ENCODE peak calls at places on chromosomes 5 and 9, in nine cellular contexts. G is CD8-positive, alpha-beta memory T cell; Z is A549; C is sigmoid colon; V is cardiac muscle cell; P is HCT116; L is fibroblast of lung; N is IMR-90; Y is lung. D is an unnamed sample.

GRCh38 chr5:93591323-93591945 is 8.4 kb downstream of the NR2F1 start:
- DNase-seq in Z (no peak), G (no peak), N (no peak), C (no peak), L (no peak), Y (no peak), V (no peak), P (no peak), D (no peak)

GRCh38 chr9:132069046-132069898 is 10.4 kb downstream of the MED27 start:
- DNase-seq in Y (no peak), C (no peak), N (peak), P (no peak), Z (no peak), L (peak), V (peak), G (no peak), D (no peak)

GRCh38 chr5:178786859-178787499 is 56.5 kb upstream of the ZNF354A start:
- DNase-seq in Y (peak), C (no peak), L (peak), V (peak), G (no peak), Z (peak), N (peak), P (no peak), D (no peak)

GRCh38 chr5:122313001-122313402 is 965 bp downstream of the SNCAIP start:
- DNase-seq in P (no peak), Y (no peak), Z (no peak), L (peak), G (no peak), V (peak), C (no peak), N (peak), D (no peak)

GRCh38 chr9:72029986-72030385 is 30.4 kb downstream of the C9orf57 start:
- DNase-seq in G (no peak), P (no peak), L (no peak), C (no peak), N (no peak), Z (no peak), V (no peak), Y (no peak), D (no peak)

GRCh38 chr5:143383988-143384387 is 19.5 kb downstream of the NR3C1 start:
- DNase-seq in Y (no peak), Z (no peak), N (no peak), P (no peak), L (no peak), G (no peak), V (no peak), C (no peak), D (no peak)

GRCh38 chr9:127629468-127630081 is 17.5 kb downstream of the STXBP1 start:
- DNase-seq in Y (no peak), P (no peak), G (no peak), Z (no peak), C (no peak), V (no peak), N (peak), L (peak), D (no peak)

GRCh38 chr9:35972093-35972492 is 14.1 kb upstream of the OR2S2 start:
- DNase-seq in N (no peak), L (peak), P (no peak), C (no peak), G (peak), V (peak), Z (no peak), Y (no peak), D (no peak)

GRCh38 chr5:88555658-88556057 is 287.0 kb upstream of the TMEM161B start:
- DNase-seq in P (no peak), Z (no peak), Y (no peak), V (no peak), L (peak), C (no peak), N (no peak), G (no peak), D (no peak)

GRCh38 chr9:125508261-125508660 is 198.7 kb downstream of the MAPKAP1 start:
- DNase-seq in L (no peak), P (no peak), Z (no peak), V (no peak), Y (no peak), G (no peak), C (no peak), N (no peak), D (no peak)

GRCh38 chr9:135039916-135040645 is 47.4 kb upstream of the OLFM1 start:
- DNase-seq in P (no peak), G (no peak), V (no peak), C (peak), Z (no peak), L (no peak), Y (no peak), N (no peak), D (peak)

GRCh38 chr5:16430349-16431089 is 35.1 kb downstream of the ZNF622 start:
- DNase-seq in V (no peak), P (no peak), G (no peak), Y (no peak), Z (no peak), L (no peak), C (no peak), N (no peak), D (no peak)

GRCh38 chr5:147935032-147935431 is 28.7 kb upstream of the C5orf46 start:
- DNase-seq in C (no peak), Z (peak), L (peak), N (peak), P (peak), G (no peak), Y (no peak), V (peak), D (no peak)

GRCh38 chr9:131728961-131729360 is 10.9 kb downstream of the RAPGEF1 start:
- DNase-seq in L (no peak), V (no peak), G (peak), C (no peak), N (no peak), P (no peak), Y (no peak), Z (no peak), D (no peak)

GRCh38 chr9:133803745-133804144 is 65.6 kb upstream of the SARDH start:
- DNase-seq in G (no peak), L (no peak), C (no peak), Y (no peak), N (no peak), V (no peak), Z (no peak), P (no peak), D (no peak)

GRCh38 chr9:83434254-83434653 is 103.9 kb downstream of the FRMD3 start:
- DNase-seq in C (no peak), P (no peak), Z (no peak), G (no peak), N (no peak), Y (no peak), L (no peak), V (no peak), D (no peak)

GRCh38 chr5:107519900-107520354 is 150.8 kb downstream of the EFNA5 start:
- DNase-seq in N (peak), L (peak), G (no peak), C (no peak), V (no peak), P (no peak), Y (no peak), Z (no peak), D (no peak)

GRCh38 chr5:150651382-150651781 is 9.7 kb upstream of the MYOZ3 start:
- DNase-seq in G (no peak), C (no peak), N (no peak), L (no peak), Z (no peak), P (no peak), Y (no peak), V (no peak), D (no peak)

GRCh38 chr9:76415731-76416130 is 21.5 kb upstream of the RFK start:
- DNase-seq in G (no peak), V (peak), P (no peak), C (no peak), Y (no peak), N (no peak), L (peak), Z (no peak), D (no peak)

DNA sequence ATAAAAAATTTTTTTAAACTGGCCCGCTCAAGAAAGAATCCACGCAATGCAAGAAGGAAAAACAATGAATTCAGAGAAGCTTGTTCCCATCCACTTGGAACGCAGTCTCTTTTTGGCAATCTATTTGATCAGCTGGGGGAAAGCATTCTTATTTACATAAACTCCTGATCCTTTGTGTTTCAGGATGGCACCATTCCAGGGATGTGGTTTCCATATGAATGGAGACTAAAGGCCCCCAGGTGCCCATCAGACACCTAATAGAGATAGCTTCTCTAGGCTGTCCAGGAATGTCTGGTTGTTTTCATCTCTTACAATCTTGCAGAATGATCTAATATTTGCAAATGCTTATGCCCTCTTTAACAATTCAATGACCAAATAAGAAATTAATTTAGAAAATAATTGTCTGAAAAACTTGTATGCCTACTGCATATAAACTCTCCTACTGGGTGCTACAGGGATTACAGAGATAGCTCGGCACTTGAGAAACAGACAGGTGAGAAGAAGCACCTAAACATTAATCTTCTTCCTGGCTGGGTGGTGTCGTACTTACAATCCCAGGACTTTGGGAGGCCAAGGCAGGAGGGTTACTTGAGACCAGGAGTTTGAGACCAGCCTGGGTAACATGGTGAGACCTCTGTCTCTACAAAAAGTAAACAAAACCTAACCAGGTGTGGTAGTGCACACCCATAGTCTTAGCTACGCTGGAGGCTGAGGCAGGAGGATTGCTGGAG is 3.0 kb upstream of the RASGRF2 start:
- DNase-seq in C (no peak), Y (no peak), P (no peak), L (peak), V (no peak), G (no peak), Z (no peak), N (no peak), D (no peak)
- H3K4me3 ChIP-seq in C (no peak), Y (no peak), P (no peak), L (no peak), V (no peak), G (no peak), Z (no peak), N (no peak), D (no peak)

DNA sequence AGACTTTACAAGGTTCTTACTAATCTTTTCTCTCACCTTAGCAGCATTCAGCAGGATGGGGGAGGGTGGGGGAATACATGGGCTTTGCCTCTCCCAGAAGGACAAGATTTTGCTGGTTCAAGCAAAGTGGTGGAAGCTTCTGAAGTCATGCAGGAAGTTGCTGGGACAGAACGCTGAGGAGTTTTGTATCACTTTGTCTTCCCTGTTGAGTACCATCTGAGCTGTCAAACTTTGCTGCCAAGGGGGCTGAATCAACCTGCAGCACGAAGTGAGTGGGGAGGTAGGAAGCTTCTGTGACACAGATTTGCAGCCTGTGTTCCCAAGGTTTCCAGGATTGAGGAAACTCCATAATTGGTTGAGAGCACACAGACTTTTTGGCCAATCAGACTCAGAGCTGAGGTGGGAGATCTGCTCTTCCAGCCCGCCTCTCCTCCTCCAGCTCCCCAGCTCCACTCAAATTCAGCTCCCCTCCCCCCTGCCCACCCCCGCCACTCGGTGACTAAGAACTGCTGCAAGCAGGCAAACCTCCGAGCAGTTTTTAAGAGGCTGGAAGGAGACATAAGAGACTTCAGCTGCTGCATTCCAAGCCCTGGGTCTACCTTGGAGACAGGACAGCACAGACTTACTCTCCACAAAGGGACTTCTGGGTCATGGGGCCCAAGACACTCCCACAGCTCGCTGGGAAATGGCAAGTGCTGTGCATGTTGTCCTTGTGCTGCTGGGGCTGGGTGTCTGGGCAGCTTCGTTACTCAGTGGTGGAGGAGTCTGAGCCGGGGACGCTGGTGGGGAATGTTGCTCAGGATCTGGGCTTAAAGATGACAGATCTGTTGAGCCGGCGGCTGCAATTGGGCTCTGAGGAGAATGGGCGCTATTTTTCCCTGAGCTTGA is at the start of gene PCDHGC5:
- DNase-seq in P (no peak), C (no peak), Y (no peak), N (peak), Z (no peak), L (peak), V (peak), G (no peak), D (peak)
- H3K4me3 ChIP-seq in P (no peak), C (no peak), Y (no peak), N (no peak), Z (no peak), L (no peak), V (no peak), G (no peak), D (no peak)

DNA sequence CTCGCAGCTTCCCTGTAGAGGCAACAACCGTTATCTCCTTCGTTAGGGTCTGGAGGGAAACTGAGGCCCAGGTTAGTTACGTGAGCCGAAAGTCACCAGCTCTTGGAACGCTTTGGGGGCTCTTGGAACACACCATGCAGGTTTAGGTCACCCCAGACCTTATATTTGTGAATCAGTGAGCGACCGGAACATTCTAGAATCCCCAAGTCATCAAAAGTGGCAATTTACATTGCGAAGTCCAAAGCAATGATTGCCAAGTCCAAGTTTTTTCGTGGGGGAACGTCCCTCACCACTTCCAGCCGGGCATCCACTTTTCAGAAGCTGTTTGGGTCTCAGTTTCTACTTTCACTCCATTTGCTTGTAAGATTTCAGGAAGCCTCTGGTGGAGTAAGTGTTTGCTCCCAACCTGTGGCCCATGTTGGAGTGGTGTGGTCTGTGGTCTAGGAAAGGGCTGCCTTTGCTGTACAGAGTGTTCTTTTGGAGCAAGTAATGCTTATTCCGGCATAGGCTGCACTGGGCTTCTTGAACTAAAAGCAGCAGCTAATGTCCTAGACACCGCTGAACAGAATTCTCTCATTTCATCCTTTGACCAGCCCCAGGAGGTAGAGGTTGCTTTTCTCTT is 32.8 kb upstream of the SPRY4 start:
- DNase-seq in V (peak), G (peak), Z (no peak), N (peak), C (peak), P (no peak), Y (no peak), L (peak), D (no peak)
- H3K4me3 ChIP-seq in V (peak), G (peak), Z (peak), N (peak), C (peak), P (peak), Y (peak), L (peak), D (peak)

DNA sequence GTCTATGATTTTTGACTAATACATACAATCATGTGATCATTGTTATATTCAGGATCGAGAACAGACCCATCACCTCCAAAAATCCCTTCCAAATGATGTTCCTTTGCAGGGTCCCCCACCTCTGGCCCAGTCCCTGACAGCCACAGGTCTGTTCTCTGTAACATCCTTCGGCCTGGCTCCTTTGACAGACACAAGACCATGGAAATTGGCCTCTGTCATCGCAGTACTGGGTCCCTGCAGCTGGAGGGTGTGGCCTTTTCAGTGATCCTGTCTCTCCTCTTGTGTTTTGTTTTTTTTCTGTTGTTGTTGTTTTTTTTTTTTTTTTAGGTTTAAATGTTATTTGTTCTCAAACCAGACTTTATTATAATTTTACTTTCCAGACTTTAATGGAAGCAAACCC is 27.4 kb upstream of the ANKRD33B start:
- DNase-seq in L (no peak), N (no peak), Z (no peak), V (no peak), C (peak), P (no peak), G (no peak), Y (no peak), D (no peak)
- H3K4me3 ChIP-seq in L (no peak), N (no peak), Z (no peak), V (no peak), C (no peak), P (no peak), G (no peak), Y (no peak), D (no peak)

DNA sequence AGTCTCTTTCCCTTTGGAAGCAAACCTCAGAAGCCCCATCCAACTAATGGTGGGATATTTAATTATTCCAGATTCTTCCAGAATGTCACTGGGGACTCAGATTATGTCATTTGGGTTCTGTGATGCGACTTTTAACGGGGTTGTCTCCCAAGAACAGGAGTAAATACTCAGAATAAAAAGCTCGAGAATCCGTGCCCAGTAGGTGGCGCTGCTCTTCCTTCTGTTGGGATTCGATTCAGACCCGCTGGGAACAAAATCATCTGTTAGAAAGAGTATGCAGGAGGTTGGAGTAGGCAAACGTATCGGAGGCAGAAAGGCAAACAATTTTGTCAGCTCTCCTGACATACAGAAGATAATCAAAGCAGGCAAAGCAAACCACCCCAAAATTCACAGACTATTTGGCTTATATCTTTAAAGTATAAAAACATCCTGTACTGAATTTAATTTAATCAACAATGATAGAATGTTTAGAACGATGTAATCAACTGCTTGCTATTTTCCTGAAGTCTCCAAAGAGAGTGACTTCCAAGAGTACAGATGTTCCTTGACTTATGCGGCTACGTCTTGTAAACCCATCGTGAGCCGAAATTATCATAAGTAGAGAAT is 169.9 kb upstream of the RAI14 start:
- DNase-seq in P (peak), G (peak), N (peak), Y (peak), V (peak), C (peak), Z (peak), L (peak), D (no peak)
- H3K4me3 ChIP-seq in P (no peak), G (no peak), N (no peak), Y (no peak), V (no peak), C (no peak), Z (no peak), L (no peak), D (no peak)

DNA sequence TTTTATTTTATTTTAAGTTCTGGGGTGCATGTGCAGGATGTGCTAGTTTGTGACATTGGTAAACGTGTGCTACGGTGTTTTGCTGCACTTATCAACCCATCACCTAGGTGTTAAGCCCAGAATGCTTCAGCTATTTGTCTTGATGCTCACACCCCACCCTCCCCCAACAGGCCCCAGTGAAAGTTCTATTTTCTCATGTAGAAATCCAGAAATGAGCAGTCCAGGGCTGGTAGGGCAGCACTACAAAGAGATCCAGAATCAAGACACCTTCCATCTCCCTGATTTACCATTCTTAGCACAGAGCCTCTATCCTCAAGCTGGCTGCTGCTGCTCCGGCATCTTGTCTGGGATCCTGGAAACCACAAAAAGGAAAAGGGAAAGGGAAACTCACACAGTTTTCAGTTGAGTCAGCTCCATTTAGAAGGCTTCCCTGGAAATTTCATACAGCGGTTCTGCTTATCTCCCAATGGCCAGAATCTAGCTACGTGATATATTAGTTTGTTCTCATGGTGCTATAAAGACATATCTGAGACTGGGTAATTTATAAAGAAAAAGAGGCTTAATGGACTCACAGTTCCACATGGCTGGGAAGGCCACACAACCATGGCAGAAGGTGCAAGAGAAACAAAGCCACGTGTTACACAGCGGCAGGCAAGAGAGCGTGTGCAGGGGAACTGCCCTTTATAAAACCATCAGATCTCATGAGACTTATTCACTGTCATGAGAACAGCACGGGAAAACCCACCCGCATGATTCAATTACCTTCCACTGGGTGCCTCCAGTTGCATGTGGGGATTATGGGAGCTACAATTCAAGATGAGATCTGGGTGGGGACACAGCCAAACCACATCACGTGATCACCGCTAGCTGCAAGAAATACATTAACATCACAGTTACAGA is 85.2 kb upstream of the SMARCA2 start:
- DNase-seq in C (no peak), G (no peak), V (no peak), L (no peak), P (no peak), Z (no peak), Y (no peak), N (no peak), D (no peak)
- H3K4me3 ChIP-seq in C (no peak), G (no peak), V (no peak), L (no peak), P (no peak), Z (no peak), Y (no peak), N (no peak), D (no peak)

D was measured in coronary artery.